ENCODE peak calls at places on chromosomes 7 and 10, in four cellular contexts. D, Q, H and F are unnamed samples.

GRCh38 chr10:92121686-92122492 is 169.0 kb downstream of the CPEB3 start:
- DNase-seq in D (no peak), Q (no peak), H (no peak), F (no peak)

GRCh38 chr7:147593271-147594057 is 997.1 kb upstream of the C7orf33 start:
- DNase-seq in D (no peak), Q (no peak), H (no peak), F (no peak)

GRCh38 chr10:19745672-19746071 is 70.6 kb upstream of the PLXDC2 start:
- DNase-seq in D (no peak), Q (no peak), H (no peak), F (no peak)

GRCh38 chr10:28679941-28680752 is 2.8 kb downstream of the BAMBI start:
- DNase-seq in D (no peak), Q (no peak), H (no peak), F (no peak)

GRCh38 chr7:31811650-31812461 is 124.8 kb downstream of the PPP1R17 start:
- DNase-seq in D (no peak), Q (no peak), H (no peak), F (peak; percentile 50)

GRCh38 chr10:33483124-33483794 is 148.8 kb upstream of the NRP1 start:
- DNase-seq in D (no peak), Q (peak; percentile 29), H (no peak), F (no peak)

GRCh38 chr7:127813991-127814556 is 162.1 kb downstream of the SND1 start:
- DNase-seq in D (no peak), Q (no peak), H (no peak), F (peak; percentile 57)

GRCh38 chr10:23046032-23046431 is 49.3 kb upstream of the MSRB2 start:
- DNase-seq in D (no peak), Q (no peak), H (no peak), F (no peak)

GRCh38 chr10:133403359-133403758 is 9.4 kb downstream of the MTG1 start:
- DNase-seq in D (no peak), Q (no peak), H (no peak), F (no peak)

GRCh38 chr7:157584420-157584819 is 247.6 kb downstream of the DNAJB6 start:
- DNase-seq in D (no peak), Q (no peak), H (no peak), F (no peak)

GRCh38 chr7:103687272-103687671 is 241.3 kb upstream of the SLC26A5 start:
- DNase-seq in D (no peak), Q (no peak), H (no peak), F (no peak)

GRCh38 chr10:103921750-103922195 is 3.8 kb upstream of the STN1 start:
- DNase-seq in D (no peak), Q (peak; percentile 62), H (peak; percentile 44), F (peak; percentile 18)

GRCh38 chr10:1058017-1058416 is 1.8 kb downstream of the WDR37 start:
- DNase-seq in D (no peak), Q (no peak), H (no peak), F (no peak)

GRCh38 chr10:49398986-49399385 is 3.1 kb upstream of the DRGX start:
- DNase-seq in D (no peak), Q (peak; percentile 57), H (no peak), F (no peak)

GRCh38 chr10:36676321-36677169 is 448.9 kb upstream of the ANKRD30A start:
- DNase-seq in D (no peak), Q (no peak), H (no peak), F (peak; percentile 26)

GRCh38 chr7:28354601-28355062 is 57.7 kb upstream of the CREB5 start:
- DNase-seq in D (no peak), Q (peak; percentile 17), H (no peak), F (peak; percentile 98)

GRCh38 chr10:100019824-100020160 is 10.0 kb upstream of the DNMBP start:
- DNase-seq in D (no peak), Q (peak; percentile 76), H (no peak), F (no peak)

GRCh38 chr10:112369495-112370423 is 4.2 kb upstream of the ACSL5 start:
- DNase-seq in D (no peak), Q (no peak), H (no peak), F (no peak)

GRCh38 chr10:66629976-66630375 is 295.9 kb upstream of the LRRTM3 start:
- DNase-seq in D (no peak), Q (no peak), H (no peak), F (no peak)

GRCh38 chr10:11058014-11058413 is 40.3 kb downstream of the CELF2 start:
- DNase-seq in D (no peak), Q (no peak), H (no peak), F (no peak)
- TF ChIP-seq CTCF in D (no peak), Q (no peak), H (no peak), F (no peak)

GRCh38 chr7:47247132-47247531 is 334.8 kb downstream of the TNS3 start:
- DNase-seq in D (no peak), Q (no peak), H (no peak), F (no peak)

GRCh38 chr7:47252706-47253105 is 329.2 kb downstream of the TNS3 start:
- DNase-seq in D (no peak), Q (no peak), H (no peak), F (no peak)

GRCh38 chr7:47249361-47249760 is 332.6 kb downstream of the TNS3 start:
- DNase-seq in D (no peak), Q (no peak), H (no peak), F (no peak)

GRCh38 chr7:47244692-47245091 is 337.2 kb downstream of the TNS3 start:
- DNase-seq in D (no peak), Q (no peak), H (no peak), F (no peak)

DNA sequence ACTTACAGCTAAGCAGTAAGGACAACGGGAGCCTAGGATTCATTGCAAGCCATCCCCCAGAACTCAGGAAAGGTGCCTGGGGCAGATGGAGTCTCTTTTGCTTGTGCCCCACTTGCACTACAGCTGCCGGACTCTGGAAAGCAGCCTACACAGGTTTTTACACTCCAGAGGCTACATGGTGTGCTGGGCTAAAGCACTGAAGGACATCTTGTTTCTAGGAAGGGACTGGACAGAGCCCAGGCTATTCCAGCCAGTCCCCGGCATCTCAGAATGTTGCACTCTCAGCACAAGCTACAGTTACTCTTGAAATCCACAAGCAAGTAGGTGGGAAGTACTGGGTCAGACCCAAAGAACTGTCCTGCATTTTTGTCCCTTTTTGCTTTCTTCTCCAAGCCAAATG is 333.1 kb downstream of the TNS3 start:
- DNase-seq in D (no peak), Q (no peak), H (no peak), F (no peak)
- TF ChIP-seq EZH2 in D (no peak), Q (no peak), H (no peak), F (no peak)

GRCh38 chr7:124790645-124791044 is 25.1 kb upstream of the GPR37 start:
- DNase-seq in D (no peak), Q (no peak), H (no peak), F (no peak)

GRCh38 chr7:124796771-124797170 is 31.2 kb upstream of the GPR37 start:
- DNase-seq in D (no peak), Q (no peak), H (no peak), F (no peak)

GRCh38 chr7:124785994-124786393 is 20.4 kb upstream of the GPR37 start:
- DNase-seq in D (no peak), Q (no peak), H (no peak), F (no peak)

GRCh38 chr7:124791876-124792446 is 26.4 kb upstream of the GPR37 start:
- DNase-seq in D (no peak), Q (no peak), H (no peak), F (peak; percentile 3)

GRCh38 chr7:124791426-124791825 is 25.8 kb upstream of the GPR37 start:
- DNase-seq in D (no peak), Q (no peak), H (no peak), F (no peak)
- H3K4me2 ChIP-seq in D (no peak overlapping the region), Q (no peak overlapping the region), H (peak overlapping the region; percentile 13), F (no peak overlapping the region)

GRCh38 chr7:112500619-112501018 is 19.8 kb downstream of the LSMEM1 start:
- DNase-seq in D (no peak), Q (no peak), H (no peak), F (peak; percentile 42)
- TF ChIP-seq CTCF in D (no peak), Q (peak; percentile 38), H (no peak), F (no peak)